ENCODE peak calls at places on chromosomes 6 and 20, in five cellular contexts. O is LoVo, A is hepatic stellate cell, I is NCI-H1092 treated with DMSO at 0.1 percent for 48 hours, M is coronary artery. P is an unnamed sample.

GRCh38 chr20:52748235-52748950 is 223.8 kb upstream of the TSHZ2 start:
- DNase-seq in O (no peak), A (no peak), I (no peak), M (no peak), P (no peak)

GRCh38 chr20:61887694-61888093 is 178.0 kb downstream of the TAF4 start:
- DNase-seq in O (no peak), A (no peak), I (no peak), M (no peak), P (no peak)

GRCh38 chr6:166418691-166419143 is 36.0 kb upstream of the MPC1 start:
- DNase-seq in O (no peak), A (no peak), I (no peak), M (no peak), P (no peak)

GRCh38 chr6:46011241-46012085 is 4.2 kb downstream of the CLIC5 start:
- DNase-seq in O (peak), A (no peak), I (no peak), M (no peak), P (peak)

GRCh38 chr6:7150381-7151064 is 42.8 kb downstream of the RREB1 start:
- DNase-seq in O (no peak), A (no peak), I (peak), M (no peak), P (no peak)

GRCh38 chr6:157760589-157761330 is 62.3 kb upstream of the SNX9 start:
- DNase-seq in O (peak), A (peak), I (no peak), M (no peak), P (no peak)

GRCh38 chr6:135222623-135223022 is 41.5 kb downstream of the MYB start:
- DNase-seq in O (no peak), A (no peak), I (no peak), M (no peak), P (no peak)

GRCh38 chr6:150243620-150244314 is 100.9 kb downstream of the PPP1R14C start:
- DNase-seq in O (no peak), A (no peak), I (no peak), M (no peak), P (no peak)

GRCh38 chr6:113907107-113907506 is 50.0 kb downstream of the MARCKS start:
- DNase-seq in O (no peak), A (no peak), I (no peak), M (no peak), P (no peak)

GRCh38 chr20:33490023-33490933 is at the start of gene CBFA2T2:
- DNase-seq in O (no peak), A (peak), I (peak), M (peak), P (no peak)

GRCh38 chr6:136113736-136114173 is 136.4 kb downstream of the MTFR2 start:
- DNase-seq in O (no peak), A (peak), I (peak), M (no peak), P (no peak)

GRCh38 chr6:28597217-28597835 is 71.6 kb downstream of the GPX5 start:
- DNase-seq in O (peak), A (peak), I (peak), M (no peak), P (no peak)

GRCh38 chr6:78700997-78701396 is 166.4 kb upstream of the IRAK1BP1 start:
- DNase-seq in O (no peak), A (no peak), I (no peak), M (no peak), P (no peak)

GRCh38 chr20:46070215-46070910 is 19.4 kb downstream of the NCOA5 start:
- DNase-seq in O (no peak), A (peak), I (no peak), M (no peak), P (no peak)

GRCh38 chr20:42024653-42025052 is 406.5 kb upstream of the CHD6 start:
- DNase-seq in O (no peak), A (no peak), I (no peak), M (no peak), P (no peak)

GRCh38 chr20:8401491-8401890 is 269.4 kb downstream of the PLCB1 start:
- DNase-seq in O (no peak), A (peak), I (no peak), M (no peak), P (no peak)

GRCh38 chr6:91288741-91289140 is 701.9 kb upstream of the MAP3K7 start:
- DNase-seq in O (no peak), A (no peak), I (no peak), M (no peak), P (no peak)

GRCh38 chr6:21556506-21556905 is 37.0 kb upstream of the SOX4 start:
- DNase-seq in O (no peak), A (no peak), I (no peak), M (no peak), P (no peak)

GRCh38 chr20:4401601-4402000 is 320.1 kb upstream of the PRND start:
- DNase-seq in O (no peak), A (no peak), I (no peak), M (no peak), P (no peak)

GRCh38 chr6:63997727-63998126 is 362.1 kb downstream of the PHF3 start:
- DNase-seq in O (no peak), A (no peak), I (no peak), M (no peak), P (no peak)

GRCh38 chr6:89599727-89600126 is 38.8 kb downstream of the LYRM2 start:
- DNase-seq in O (no peak), A (no peak), I (no peak), M (no peak), P (no peak)

GRCh38 chr6:115969930-115970273 is 90.8 kb downstream of the FRK start:
- DNase-seq in O (no peak), A (no peak), I (no peak), M (no peak), P (no peak)

GRCh38 chr20:53547664-53548239 is 45.9 kb downstream of the ZNF217 start:
- DNase-seq in O (peak), A (peak), I (peak), M (no peak), P (no peak)

GRCh38 chr6:112153926-112154621 is 66.7 kb downstream of the FAM229B start:
- DNase-seq in O (peak), A (peak), I (no peak), M (no peak), P (no peak)

GRCh38 chr6:43728586-43728985 is 41.0 kb upstream of the MRPS18A start:
- DNase-seq in O (peak), A (no peak), I (no peak), M (no peak), P (no peak)

GRCh38 chr20:13113731-13114130 is 105.0 kb downstream of the SPTLC3 start:
- DNase-seq in O (no peak), A (no peak), I (no peak), M (no peak), P (no peak)

GRCh38 chr20:36367907-36368306 is 61.8 kb downstream of the DLGAP4 start:
- DNase-seq in O (no peak), A (no peak), I (no peak), M (no peak), P (no peak)

GRCh38 chr6:111764238-111765182 is 108.7 kb downstream of the FYN start:
- DNase-seq in O (no peak), A (no peak), I (no peak), M (no peak), P (peak)

GRCh38 chr20:45968081-45968671 is 3.8 kb downstream of the ZNF335 start:
- DNase-seq in O (no peak), A (no peak), I (no peak), M (no peak), P (no peak)

GRCh38 chr6:27608916-27609883 is 136.3 kb upstream of the ZNF184 start:
- DNase-seq in O (peak), A (no peak), I (no peak), M (no peak), P (peak)

P was measured in T-helper 1 cell.